ENCODE peak calls at places on chromosomes 12 and 14, in nine cellular contexts. A is mammary epithelial cell; S is sigmoid colon; E is aorta; T is A673; Y is effector memory CD4-positive, alpha-beta T cell; D is tibial artery; O is OCI-LY7; P is brain microvascular endothelial cell. G is an unnamed sample.

GRCh38 chr12:57455374-57456144 is 452 bp downstream of the INHBE start:
- DNase-seq in A (no peak), S (no peak), E (peak), T (no peak), Y (no peak), D (no peak), O (no peak), P (no peak), G (no peak)

GRCh38 chr12:89919241-89919906 is 210.7 kb upstream of the ATP2B1 start:
- DNase-seq in A (no peak), S (no peak), E (no peak), T (no peak), Y (no peak), D (no peak), O (no peak), P (no peak), G (no peak)

GRCh38 chr12:56581418-56582145 is 48.5 kb downstream of the BAZ2A start:
- DNase-seq in A (peak), S (no peak), E (no peak), T (no peak), Y (peak), D (no peak), O (no peak), P (peak), G (peak)

GRCh38 chr14:52641745-52642144 is 53.6 kb downstream of the ERO1A start:
- DNase-seq in A (no peak), S (no peak), E (no peak), T (no peak), Y (no peak), D (no peak), O (no peak), P (no peak), G (no peak)

GRCh38 chr14:21112267-21112666 is 11.4 kb downstream of the TMEM253 start:
- DNase-seq in A (no peak), S (no peak), E (no peak), T (no peak), Y (no peak), D (no peak), O (no peak), P (no peak), G (no peak)

GRCh38 chr12:124588018-124588634 is 20.7 kb upstream of the NCOR2 start:
- DNase-seq in A (no peak), S (no peak), E (no peak), T (no peak), Y (no peak), D (no peak), O (no peak), P (no peak), G (no peak)

GRCh38 chr12:62629971-62630739 is 163.5 kb downstream of the MON2 start:
- DNase-seq in A (no peak), S (no peak), E (no peak), T (no peak), Y (no peak), D (no peak), O (no peak), P (no peak), G (no peak)

GRCh38 chr12:19953734-19954133 is 414.6 kb upstream of the PDE3A start:
- DNase-seq in A (no peak), S (no peak), E (no peak), T (no peak), Y (no peak), D (no peak), O (no peak), P (no peak), G (no peak)

GRCh38 chr14:35865611-35866010 is 39.5 kb downstream of the BRMS1L start:
- DNase-seq in A (no peak), S (no peak), E (no peak), T (no peak), Y (no peak), D (no peak), O (no peak), P (no peak), G (no peak)

GRCh38 chr12:13964666-13965065 is 16.7 kb downstream of the GRIN2B start:
- DNase-seq in A (no peak), S (no peak), E (no peak), T (no peak), Y (no peak), D (no peak), O (no peak), P (no peak), G (no peak)

GRCh38 chr12:71478277-71478676 is 38.7 kb downstream of the LGR5 start:
- DNase-seq in A (no peak), S (no peak), E (no peak), T (no peak), Y (no peak), D (no peak), O (no peak), P (no peak), G (no peak)

GRCh38 chr14:79256311-79256879 is 954.9 kb downstream of the DIO2 start:
- DNase-seq in A (no peak), S (no peak), E (no peak), T (no peak), Y (no peak), D (no peak), O (no peak), P (no peak), G (no peak)

GRCh38 chr12:110760204-110760609 is 17.5 kb upstream of the PPP1CC start:
- DNase-seq in A (no peak), S (no peak), E (no peak), T (no peak), Y (no peak), D (no peak), O (no peak), P (no peak), G (no peak)

GRCh38 chr12:92698466-92698865 is 4.3 kb upstream of the PLEKHG7 start:
- DNase-seq in A (no peak), S (no peak), E (no peak), T (no peak), Y (no peak), D (no peak), O (no peak), P (no peak), G (no peak)

GRCh38 chr12:126780343-126780742 is 1486.6 kb upstream of the TMEM132C start:
- DNase-seq in A (no peak), S (no peak), E (no peak), T (no peak), Y (no peak), D (no peak), O (no peak), P (no peak), G (no peak)

GRCh38 chr12:27179399-27180214 is 64.5 kb upstream of the STK38L start:
- DNase-seq in A (peak), S (no peak), E (no peak), T (peak), Y (no peak), D (no peak), O (no peak), P (peak), G (peak)

DNA sequence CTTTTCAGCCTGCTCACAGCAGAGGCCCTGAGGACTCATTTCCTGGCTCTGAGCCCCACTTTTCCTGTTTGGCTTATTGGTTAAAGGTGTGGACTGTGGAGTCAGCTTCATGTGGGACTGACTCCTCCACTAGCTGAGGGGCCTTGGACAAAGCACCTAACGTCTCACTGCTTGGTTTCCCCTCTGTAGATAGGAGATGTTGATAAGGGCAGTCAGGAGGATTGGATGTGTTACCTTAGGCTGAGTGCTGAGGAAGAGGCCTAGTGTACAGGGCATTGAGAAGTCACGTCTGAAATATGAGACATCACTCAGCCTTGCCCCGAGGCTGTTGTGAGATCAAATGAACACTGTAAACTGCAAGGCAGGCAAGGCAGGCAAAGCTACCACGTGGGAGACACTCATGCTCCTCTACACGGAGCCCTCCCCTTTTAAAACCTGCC is 27.1 kb upstream of the TCL1A start:
- DNase-seq in A (peak), S (no peak), E (no peak), T (peak), Y (no peak), D (no peak), O (no peak), P (no peak), G (peak)
- H3K27ac ChIP-seq in A (no peak), S (no peak), E (no peak), T (no peak), Y (no peak), D (no peak), O (no peak), P (no peak), G (no peak)

GRCh38 chr14:32472512-32473472 is 143.7 kb downstream of the AKAP6 start:
- DNase-seq in A (peak), S (no peak), E (no peak), T (peak), Y (no peak), D (no peak), O (no peak), P (peak), G (peak)
- H3K27ac ChIP-seq in A (peak), S (peak), E (peak), T (no peak), Y (no peak), D (peak), O (no peak), P (peak), G (peak)

DNA sequence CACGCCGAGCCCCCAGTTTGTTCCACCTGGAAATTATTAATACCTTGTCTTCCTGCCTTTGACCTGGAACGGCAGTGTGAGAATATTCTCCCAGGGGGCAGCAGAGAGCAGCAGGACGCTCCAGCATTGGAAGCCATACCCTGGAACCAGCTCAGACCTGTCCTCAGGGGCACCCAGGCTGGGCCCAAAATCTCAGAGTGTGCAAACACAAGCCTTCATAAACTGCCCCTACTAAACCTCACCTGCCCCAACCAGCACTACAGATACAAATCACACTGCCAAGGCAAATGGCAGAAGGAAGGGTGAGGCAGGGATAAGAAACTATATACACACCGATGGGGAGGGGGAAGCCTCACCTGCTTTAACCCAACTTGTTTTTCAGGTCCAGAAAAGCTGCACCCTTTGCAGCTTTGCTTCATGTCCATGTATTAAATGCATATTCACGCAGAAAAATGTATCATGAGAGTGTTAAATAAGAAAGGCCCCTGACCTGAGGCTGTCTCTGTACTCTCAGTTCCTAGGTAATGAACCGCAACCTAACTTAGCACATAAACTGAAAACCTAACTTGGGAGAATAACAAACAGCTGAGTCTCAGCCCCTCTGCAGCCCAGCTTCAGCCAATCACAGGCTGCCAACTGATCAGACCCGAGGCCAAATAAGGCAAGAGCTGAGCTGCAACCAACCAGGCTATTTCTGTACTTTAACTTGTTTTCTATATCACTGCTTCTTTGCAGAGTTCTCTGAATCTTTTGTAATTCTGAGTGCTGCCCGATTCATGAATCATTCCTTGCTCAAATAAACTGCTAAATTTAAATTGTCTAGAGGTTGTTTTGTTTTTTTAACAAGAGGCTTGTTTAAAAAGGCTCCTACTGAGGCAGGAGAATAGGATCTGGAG is 130.1 kb downstream of the SPTSSA start:
- DNase-seq in A (peak), S (no peak), E (peak), T (peak), Y (peak), D (peak), O (peak), P (peak), G (peak)
- H3K27ac ChIP-seq in A (no peak), S (no peak), E (no peak), T (no peak), Y (no peak), D (no peak), O (peak), P (no peak), G (peak)

GRCh38 chr14:105030194-105030593 is 9.3 kb upstream of the CDCA4 start:
- DNase-seq in A (no peak), S (no peak), E (no peak), T (no peak), Y (no peak), D (no peak), O (no peak), P (no peak), G (no peak)

GRCh38 chr14:105029402-105029801 is 8.5 kb upstream of the CDCA4 start:
- DNase-seq in A (no peak), S (no peak), E (no peak), T (no peak), Y (no peak), D (no peak), O (no peak), P (no peak), G (no peak)

GRCh38 chr14:105030836-105031396 is 10.0 kb upstream of the CDCA4 start:
- DNase-seq in A (no peak), S (no peak), E (no peak), T (no peak), Y (no peak), D (no peak), O (no peak), P (no peak), G (no peak)

GRCh38 chr14:105039458-105040205 is 18.7 kb upstream of the CDCA4 start:
- DNase-seq in A (no peak), S (no peak), E (no peak), T (no peak), Y (no peak), D (no peak), O (no peak), P (no peak), G (no peak)

DNA sequence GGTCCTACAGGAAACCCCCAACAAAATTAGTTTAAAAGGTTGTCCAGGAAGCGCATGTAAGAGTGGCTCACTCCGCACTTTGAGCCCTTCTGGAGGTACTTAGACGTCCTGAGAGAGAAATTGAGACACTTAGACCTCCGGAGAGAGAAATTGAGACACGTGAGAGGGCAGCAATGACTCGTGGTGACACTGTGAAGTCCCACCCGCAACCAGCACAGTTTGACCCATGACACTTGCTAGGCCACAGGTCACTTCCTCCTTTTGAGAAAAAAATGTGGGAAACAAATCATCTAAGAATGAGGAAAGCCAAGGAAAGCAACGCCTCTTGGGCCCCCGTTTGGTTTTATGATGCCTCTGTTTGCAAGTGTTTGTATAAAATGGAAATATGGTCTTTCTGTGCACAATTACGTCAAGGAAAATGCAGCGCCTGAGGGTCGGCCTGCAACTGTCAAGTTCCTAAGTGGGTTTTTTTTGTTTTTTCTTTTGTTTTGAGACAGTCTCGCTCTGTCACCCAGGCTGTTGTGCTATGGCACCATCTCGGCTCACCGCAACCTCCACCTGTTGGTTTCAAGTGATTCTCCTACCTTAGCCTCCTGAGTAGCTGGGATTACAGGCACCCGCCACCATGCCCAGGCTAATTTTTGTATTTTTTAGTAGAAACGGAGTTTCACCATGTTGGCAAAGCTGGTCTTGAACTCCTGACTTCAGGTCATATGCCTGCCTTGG is 13.6 kb upstream of the CDCA4 start:
- DNase-seq in A (no peak), S (no peak), E (no peak), T (no peak), Y (no peak), D (no peak), O (no peak), P (no peak), G (no peak)
- H3K27ac ChIP-seq in A (no peak), S (no peak), E (no peak), T (no peak), Y (no peak), D (no peak), O (no peak), P (no peak), G (peak)

DNA sequence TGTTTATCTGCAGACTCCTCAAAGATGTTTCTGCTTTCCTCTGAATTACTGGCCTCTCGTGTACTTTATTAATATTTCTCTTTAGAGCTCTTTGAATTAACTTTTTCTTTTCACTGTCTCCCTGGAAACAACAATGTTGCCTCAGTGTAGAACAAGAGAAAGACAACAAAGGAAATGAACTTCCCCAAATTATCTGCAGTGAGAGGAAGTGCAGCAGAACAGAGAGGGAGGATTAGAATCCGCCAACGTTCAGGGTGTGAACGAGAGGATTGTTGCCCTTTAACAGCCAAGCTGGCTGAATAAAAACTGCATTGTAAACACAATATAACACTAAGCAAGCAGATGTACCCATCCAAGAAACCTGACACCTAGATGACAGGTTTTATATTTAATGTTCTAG is 375.9 kb downstream of the GALC start:
- DNase-seq in A (no peak), S (no peak), E (no peak), T (no peak), Y (no peak), D (no peak), O (peak), P (no peak), G (no peak)
- H3K27ac ChIP-seq in A (no peak), S (no peak), E (no peak), T (no peak), Y (no peak), D (no peak), O (no peak), P (no peak), G (no peak)

DNA sequence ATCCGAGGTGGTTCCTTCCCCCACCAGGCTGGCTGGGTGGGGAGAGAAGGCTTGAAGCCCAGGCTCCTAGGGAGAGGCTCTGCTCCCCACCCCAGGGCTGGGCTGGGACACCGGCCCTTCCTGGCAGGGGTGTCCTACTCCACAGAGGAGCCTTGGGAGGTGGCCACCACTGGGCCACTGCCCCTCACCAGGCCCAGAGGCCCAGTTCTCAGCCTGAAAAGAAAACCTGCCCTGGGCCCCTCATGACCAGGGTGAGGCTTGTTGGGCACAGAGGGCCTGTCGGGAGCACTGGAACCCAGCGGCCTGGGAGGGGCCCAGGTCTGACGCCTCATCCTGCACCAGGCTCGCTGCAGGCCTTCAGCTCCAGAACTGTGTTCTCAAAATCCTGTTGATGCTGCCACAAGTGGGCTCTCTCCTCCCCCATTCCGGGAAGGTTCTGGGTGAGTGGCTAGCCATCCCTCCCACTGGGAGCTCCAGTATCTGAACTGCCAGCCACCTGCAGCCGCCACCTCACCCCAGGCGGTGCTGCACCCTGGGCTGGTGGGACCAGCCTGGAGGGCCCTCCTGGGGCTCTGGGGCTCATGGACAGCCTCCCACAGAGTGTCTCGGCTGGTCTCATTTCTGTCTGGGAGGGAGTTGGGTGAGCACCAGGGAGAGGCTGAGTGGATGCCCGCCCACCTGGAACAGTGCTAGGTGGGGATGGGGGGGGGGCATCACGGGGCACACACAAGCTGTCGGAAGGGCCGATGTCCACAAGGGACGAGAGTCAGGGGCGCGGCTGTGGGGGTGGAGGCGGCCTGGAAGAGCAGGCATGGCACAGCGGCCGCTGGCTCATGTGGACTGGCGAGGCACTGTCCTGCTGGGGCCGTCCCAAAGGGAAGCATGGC is 11.8 kb downstream of the BAG5 start:
- DNase-seq in A (no peak), S (peak), E (peak), T (no peak), Y (no peak), D (no peak), O (no peak), P (no peak), G (no peak)
- H3K27ac ChIP-seq in A (no peak), S (peak), E (peak), T (no peak), Y (no peak), D (peak), O (no peak), P (no peak), G (peak)

GRCh38 chr14:34857689-34858449 is 17.3 kb downstream of the BAZ1A start:
- DNase-seq in A (no peak), S (no peak), E (no peak), T (no peak), Y (no peak), D (no peak), O (no peak), P (no peak), G (no peak)
- H3K27ac ChIP-seq in A (no peak), S (no peak), E (no peak), T (peak), Y (peak), D (no peak), O (no peak), P (no peak), G (no peak)

GRCh38 chr14:22903742-22904087 is 15.2 kb downstream of the RBM23 start:
- DNase-seq in A (no peak), S (no peak), E (no peak), T (no peak), Y (no peak), D (no peak), O (no peak), P (no peak), G (no peak)
- H3K27ac ChIP-seq in A (no peak), S (no peak), E (no peak), T (no peak), Y (no peak), D (no peak), O (no peak), P (no peak), G (no peak)

GRCh38 chr12:120413901-120414695 is 23.8 kb upstream of the COX6A1 start:
- DNase-seq in A (no peak), S (no peak), E (no peak), T (no peak), Y (no peak), D (no peak), O (no peak), P (no peak), G (no peak)

GRCh38 chr12:120417917-120418316 is 20.0 kb upstream of the COX6A1 start:
- DNase-seq in A (no peak), S (no peak), E (no peak), T (no peak), Y (no peak), D (no peak), O (no peak), P (no peak), G (no peak)

GRCh38 chr12:120412421-120412820 is 25.5 kb upstream of the COX6A1 start:
- DNase-seq in A (no peak), S (no peak), E (no peak), T (peak), Y (no peak), D (no peak), O (no peak), P (no peak), G (no peak)

GRCh38 chr12:120421701-120422100 is 16.2 kb upstream of the COX6A1 start:
- DNase-seq in A (no peak), S (no peak), E (no peak), T (peak), Y (no peak), D (no peak), O (no peak), P (no peak), G (no peak)

GRCh38 chr12:120416490-120417216 is 21.3 kb upstream of the COX6A1 start:
- DNase-seq in A (no peak), S (no peak), E (no peak), T (no peak), Y (no peak), D (no peak), O (no peak), P (no peak), G (no peak)
- H3K27ac ChIP-seq in A (no peak), S (no peak), E (no peak), T (no peak), Y (no peak), D (no peak), O (no peak), P (no peak), G (no peak)